ENCODE peak calls at places on chromosome 11, in five cellular contexts. I is effector memory CD8-positive, alpha-beta T cell; O is amniotic stem cell; U is tibial artery; M is RPMI7951. B is an unnamed sample.

GRCh38 chr11:125987066-125987641 is 41.3 kb downstream of the VSIG10L2 start:
- DNase-seq in I (no peak), O (no peak), U (no peak), M (no peak), B (no peak)

GRCh38 chr11:57566035-57566504 is 1.4 kb downstream of the UBE2L6 start:
- DNase-seq in I (no peak), O (peak; percentile 32), U (no peak), M (peak; percentile 54), B (no peak)

GRCh38 chr11:117535201-117535869 is 207.7 kb downstream of the CEP164 start:
- DNase-seq in I (no peak), O (no peak), U (no peak), M (no peak), B (no peak)

GRCh38 chr11:79092791-79093313 is 348.0 kb downstream of the TENM4 start:
- DNase-seq in I (no peak), O (peak; percentile 79), U (no peak), M (peak; percentile 100), B (no peak)

GRCh38 chr11:110337570-110338193 is 41.3 kb upstream of the RDX start:
- DNase-seq in I (no peak), O (no peak), U (no peak), M (peak; percentile 79), B (peak; percentile 40)

GRCh38 chr11:67490727-67491065 is 7.9 kb downstream of the AIP start:
- DNase-seq in I (no peak), O (no peak), U (no peak), M (no peak), B (no peak)

GRCh38 chr11:43589601-43590250 is 90.8 kb upstream of the HSD17B12 start:
- DNase-seq in I (no peak), O (no peak), U (no peak), M (no peak), B (no peak)

GRCh38 chr11:78417175-78417887 is at the start of gene GAB2:
- DNase-seq in I (no peak), O (no peak), U (peak; percentile 75), M (no peak), B (no peak)

GRCh38 chr11:113375402-113375801 is 12.2 kb upstream of the ANKK1 start:
- DNase-seq in I (no peak), O (no peak), U (no peak), M (no peak), B (no peak)

GRCh38 chr11:4543561-4543960 is 1.4 kb upstream of the OR52M1 start:
- DNase-seq in I (no peak), O (no peak), U (no peak), M (no peak), B (no peak)

B was measured in stimulated activated naive B cell treated with anti-CD40 and anti-IgM and Interleukin-4, amounts not matched to agents 10 μg/mL and 1 μg/mL and 100 μg/mL, for 72 hours.